ENCODE peak calls at places on chromosome 17, in four cellular contexts. A, F, G and H are unnamed samples.
A peak's percentile ranks its signal among the peaks of the same experiment; 100 is the strongest.

GRCh38 chr17:49920370-49920769 is 48.6 kb upstream of the DLX4 start:
- DNase-seq in A (no peak), F (no peak), G (no peak), H (no peak)

GRCh38 chr17:21289902-21290571 is 5.5 kb downstream of the MAP2K3 start:
- DNase-seq in A (no peak), F (no peak), G (no peak), H (no peak)

GRCh38 chr17:4090898-4091297 is 51.9 kb downstream of the ZZEF1 start:
- DNase-seq in A (no peak), F (no peak), G (peak; percentile 47), H (peak; percentile 13)

GRCh38 chr17:3801043-3801746 is at the start of gene ITGAE:
- DNase-seq in A (no peak), F (no peak), G (no peak), H (no peak)

GRCh38 chr17:42670199-42670924 is 6.4 kb downstream of the PLEKHH3 start:
- DNase-seq in A (no peak), F (no peak), G (no peak), H (no peak)

GRCh38 chr17:53142890-53143289 is 679.8 kb upstream of the KIF2B start:
- DNase-seq in A (no peak), F (no peak), G (no peak), H (no peak)

GRCh38 chr17:9498490-9498889 is 77.1 kb downstream of the STX8 start:
- DNase-seq in A (no peak), F (no peak), G (no peak), H (no peak)

GRCh38 chr17:74529243-74529642 is 2.0 kb downstream of the CD300LB start:
- DNase-seq in A (no peak), F (no peak), G (no peak), H (no peak)

GRCh38 chr17:7177210-7177953 is 1.8 kb downstream of the ASGR1 start:
- DNase-seq in A (peak; percentile 53), F (peak; percentile 66), G (peak; percentile 7), H (peak; percentile 42)

GRCh38 chr17:50271173-50271750 is 3.0 kb upstream of the TMEM92 start:
- DNase-seq in A (no peak), F (peak; percentile 62), G (no peak), H (peak; percentile 60)

GRCh38 chr17:65398036-65398787 is 163.2 kb downstream of the AXIN2 start:
- DNase-seq in A (no peak), F (no peak), G (no peak), H (no peak)

GRCh38 chr17:65290616-65291015 is 153.4 kb downstream of the RGS9 start:
- DNase-seq in A (no peak), F (no peak), G (no peak), H (no peak)

GRCh38 chr17:76107507-76107906 is 3.9 kb upstream of the EXOC7 start:
- DNase-seq in A (peak; percentile 35), F (peak; percentile 23), G (no peak), H (no peak)

GRCh38 chr17:7124923-7125322 is 10.3 kb upstream of the ASGR2 start:
- DNase-seq in A (no peak), F (no peak), G (no peak), H (no peak)

GRCh38 chr17:19248923-19249574 is 11.9 kb downstream of the EPN2 start:
- DNase-seq in A (no peak), F (peak; percentile 91), G (peak; percentile 69), H (peak; percentile 93)

GRCh38 chr17:2780256-2780655 is 16.0 kb upstream of the RAP1GAP2 start:
- DNase-seq in A (no peak), F (no peak), G (no peak), H (no peak)

GRCh38 chr17:65231662-65232335 is 94.6 kb downstream of the RGS9 start:
- DNase-seq in A (peak; percentile 74), F (peak; percentile 75), G (peak; percentile 67), H (peak; percentile 93)

GRCh38 chr17:81523139-81524062 is 4.8 kb upstream of the FSCN2 start:
- DNase-seq in A (peak; percentile 62), F (peak; percentile 36), G (peak; percentile 45), H (peak; percentile 68)
- TF ChIP-seq CTCF in A (peak; percentile 36), F (peak; percentile 45), G (no peak), H (no peak)

DNA sequence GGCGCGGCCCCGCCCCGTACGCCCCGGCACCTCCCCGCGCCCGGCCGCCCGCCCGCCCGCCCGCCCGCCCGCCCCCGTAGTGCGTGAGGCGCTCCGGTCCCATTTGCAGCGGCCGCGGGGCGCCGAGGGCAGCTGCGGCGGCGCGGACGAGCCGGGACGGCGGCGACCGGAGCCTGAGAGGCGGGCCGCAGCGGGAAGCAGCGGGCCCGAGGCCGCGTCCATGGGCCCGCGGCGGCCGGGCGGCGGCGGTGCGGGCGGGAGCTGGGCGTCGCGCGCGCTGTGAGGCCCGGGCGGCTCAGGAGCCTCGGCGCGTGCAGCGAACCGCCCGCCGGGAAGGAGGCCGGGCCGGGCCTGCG is at the start of gene MPRIP:
- DNase-seq in A (no peak), F (no peak), G (no peak), H (no peak)
- H3K4me3 ChIP-seq in A (peak within 1 kb of the TSS; percentile 70), F (peak within 1 kb of the TSS; percentile 93), G (peak within 1 kb of the TSS; percentile 80), H (peak within 1 kb of the TSS; percentile 88)

DNA sequence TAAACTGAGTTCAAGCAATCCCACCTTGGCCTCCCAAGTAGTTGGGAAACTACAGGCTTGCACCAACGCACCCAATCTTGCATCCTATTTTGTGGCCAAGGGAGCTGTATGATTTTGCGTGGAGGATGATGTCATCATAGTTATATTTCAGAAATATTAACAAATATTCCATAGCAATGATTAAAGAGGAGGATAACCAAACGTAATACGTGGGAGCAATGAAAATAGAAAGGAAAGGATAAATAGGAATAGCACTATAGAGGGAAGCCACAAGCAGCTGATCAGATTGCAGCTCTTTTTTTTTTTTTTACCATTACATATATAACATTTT is 2.2 kb upstream of the YWHAE start:
- DNase-seq in A (no peak), F (no peak), G (no peak), H (no peak)
- TF ChIP-seq CTCF in A (no peak), F (no peak), G (no peak), H (no peak)

DNA sequence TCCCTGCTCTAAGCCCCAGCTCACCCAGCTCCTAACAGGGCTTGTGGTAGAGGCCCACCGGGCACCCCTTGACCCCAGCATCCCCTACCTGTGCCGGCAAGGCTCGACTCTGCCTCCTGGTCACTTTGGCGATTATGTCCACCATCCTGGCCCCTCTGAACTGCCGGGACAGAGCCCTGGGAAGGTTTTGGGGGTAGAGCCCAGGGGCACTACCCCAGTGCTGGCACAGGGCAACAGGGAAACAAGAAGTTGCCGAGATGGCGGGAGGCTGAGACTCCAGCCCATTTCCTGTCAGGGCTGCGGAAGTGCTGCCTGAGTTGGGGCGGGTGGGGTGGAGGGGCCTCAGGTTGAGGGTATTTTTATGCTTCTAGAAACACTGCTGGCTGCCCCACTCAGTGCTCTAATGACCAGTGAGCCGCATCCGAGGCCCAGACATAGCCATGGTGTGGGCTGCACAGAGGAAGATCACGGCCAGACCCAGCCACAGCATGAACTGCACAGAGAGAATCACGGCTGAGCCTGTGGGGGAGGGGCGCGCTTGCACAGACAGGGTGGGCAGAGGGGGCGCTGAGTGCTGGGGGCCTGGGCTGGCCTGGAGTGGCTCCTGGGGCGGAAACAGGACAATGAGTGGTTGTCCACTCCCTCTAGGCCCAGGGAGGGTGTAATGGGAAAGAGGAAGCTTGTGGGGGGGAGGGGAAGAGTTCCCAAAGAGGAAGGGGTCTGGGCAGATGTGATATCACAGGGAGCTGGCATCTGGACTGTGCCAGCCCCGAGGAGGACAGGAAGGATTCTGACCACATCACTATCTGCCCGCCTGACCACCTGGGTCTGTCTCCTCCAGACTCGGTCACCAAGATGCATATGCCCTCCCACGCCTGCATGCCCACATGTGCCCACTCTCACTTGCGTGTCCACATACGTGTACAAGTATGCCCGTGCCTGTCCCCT is 22.3 kb downstream of the ARHGAP27 start:
- DNase-seq in A (peak; percentile 81), F (no peak), G (no peak), H (no peak)
- H3K4me3 ChIP-seq in A (peak overlapping the region; percentile 81), F (no peak overlapping the region), G (no peak overlapping the region), H (no peak overlapping the region)